ENCODE peak calls at places on chromosomes 4 and X, in four cellular contexts. W, B, R and Y are unnamed samples.

GRCh38 chrX:1170243-1170642 is 42.2 kb downstream of the CRLF2 start:
- DNase-seq in W (no peak), B (no peak), R (no peak), Y (no peak)

GRCh38 chr4:127482049-127482448 is 150.7 kb upstream of the INTU start:
- DNase-seq in W (no peak), B (no peak), R (no peak), Y (no peak)

GRCh38 chr4:155879767-155880166 is 13.7 kb upstream of the ASIC5 start:
- DNase-seq in W (no peak), B (no peak), R (no peak), Y (no peak)

GRCh38 chrX:36898301-36898700 is 109.9 kb upstream of the FAM47C start:
- DNase-seq in W (no peak), B (no peak), R (no peak), Y (no peak)

GRCh38 chr4:76726141-76726540 is 171.8 kb downstream of the SOWAHB start:
- DNase-seq in W (no peak), B (no peak), R (no peak), Y (no peak)

GRCh38 chr4:183798249-183798920 is 106.7 kb upstream of the STOX2 start:
- DNase-seq in W (no peak), B (no peak), R (no peak), Y (no peak)

GRCh38 chr4:168515222-168516011 is 18.6 kb downstream of the PALLD start:
- DNase-seq in W (no peak), B (no peak), R (peak), Y (no peak)

GRCh38 chrX:40644821-40645358 is 2.5 kb downstream of the CXorf38 start:
- DNase-seq in W (peak), B (no peak), R (peak), Y (peak)

GRCh38 chr4:6253111-6253510 is 16.5 kb upstream of the WFS1 start:
- DNase-seq in W (no peak), B (no peak), R (no peak), Y (no peak)